ENCODE peak calls at places on chromosome 9, in nine cellular contexts. O is aorta, E is body of pancreas, F is neuronal stem cell, C is psoas muscle, K is transverse colon, G is upper lobe of right lung, S is pancreas, T is fibroblast of lung. Q is an unnamed sample.

GRCh38 chr9:91897201-91897600 is 52.8 kb downstream of the ROR2 start:
- DNase-seq in O (no peak), E (no peak), F (no peak), C (no peak), K (no peak), G (no peak), S (no peak), T (peak; percentile 63), Q (no peak)

GRCh38 chr9:76459691-76460635 is 981 bp downstream of the GCNT1 start:
- DNase-seq in O (no peak), E (peak; percentile 68), F (peak; percentile 23), C (peak; percentile 21), K (peak; percentile 59), G (peak; percentile 69), S (peak; percentile 69), T (peak; percentile 74), Q (peak; percentile 72)

GRCh38 chr9:34651286-34651685 is 699 bp upstream of the IL11RA start:
- DNase-seq in O (no peak), E (peak; percentile 66), F (no peak), C (peak; percentile 49), K (peak; percentile 47), G (no peak), S (no peak), T (peak; percentile 47), Q (no peak)

GRCh38 chr9:83299094-83299493 is 236.2 kb upstream of the RASEF start:
- DNase-seq in O (no peak), E (no peak), F (no peak), C (no peak), K (no peak), G (no peak), S (no peak), T (no peak), Q (no peak)

GRCh38 chr9:90974007-90974406 is 172.4 kb downstream of the SYK start:
- DNase-seq in O (no peak), E (no peak), F (no peak), C (no peak), K (no peak), G (no peak), S (no peak), T (peak; percentile 55), Q (no peak)

GRCh38 chr9:91948423-91949292 is 1.4 kb downstream of the ROR2 start:
- DNase-seq in O (peak; percentile 77), E (peak; percentile 55), F (peak; percentile 69), C (peak; percentile 31), K (peak; percentile 66), G (peak; percentile 76), S (peak; percentile 75), T (peak; percentile 37), Q (no peak)

GRCh38 chr9:108468364-108468763 is 387.4 kb downstream of the ACTL7B start:
- DNase-seq in O (no peak), E (peak; percentile 30), F (no peak), C (peak; percentile 45), K (peak; percentile 38), G (no peak), S (no peak), T (peak; percentile 20), Q (peak; percentile 74)

GRCh38 chr9:136614372-136614922 is 48.3 kb upstream of the EGFL7 start:
- DNase-seq in O (no peak), E (no peak), F (no peak), C (no peak), K (peak; percentile 17), G (no peak), S (peak; percentile 68), T (peak; percentile 89), Q (no peak)

GRCh38 chr9:118331622-118332045 is 627.4 kb downstream of the TLR4 start:
- DNase-seq in O (no peak), E (no peak), F (no peak), C (peak; percentile 11), K (no peak), G (no peak), S (no peak), T (peak; percentile 94), Q (no peak)

GRCh38 chr9:107246259-107247254 is 36.5 kb upstream of the RAD23B start:
- DNase-seq in O (no peak), E (no peak), F (no peak), C (no peak), K (no peak), G (no peak), S (no peak), T (peak; percentile 19), Q (peak; percentile 17)

GRCh38 chr9:5568868-5569267 is 58.5 kb downstream of the PDCD1LG2 start:
- DNase-seq in O (no peak), E (peak; percentile 33), F (no peak), C (no peak), K (no peak), G (no peak), S (no peak), T (no peak), Q (no peak)

GRCh38 chr9:69174645-69175487 is 789 bp downstream of the TJP2 start:
- DNase-seq in O (peak; percentile 84), E (peak; percentile 25), F (no peak), C (peak; percentile 61), K (peak; percentile 21), G (no peak), S (no peak), T (peak; percentile 99), Q (peak; percentile 72)

GRCh38 chr9:69253057-69253456 is 72.0 kb upstream of the ENTREP1 start:
- DNase-seq in O (no peak), E (no peak), F (no peak), C (no peak), K (no peak), G (no peak), S (no peak), T (no peak), Q (peak; percentile 59)

GRCh38 chr9:100285601-100286000 is 67.1 kb downstream of the TEX10 start:
- DNase-seq in O (no peak), E (no peak), F (no peak), C (no peak), K (no peak), G (no peak), S (no peak), T (no peak), Q (no peak)

GRCh38 chr9:100287186-100287585 is 65.6 kb downstream of the TEX10 start:
- DNase-seq in O (no peak), E (no peak), F (no peak), C (no peak), K (no peak), G (no peak), S (no peak), T (peak; percentile 14), Q (no peak)

GRCh38 chr9:100286257-100286656 is 66.5 kb downstream of the TEX10 start:
- DNase-seq in O (no peak), E (no peak), F (no peak), C (no peak), K (no peak), G (no peak), S (no peak), T (no peak), Q (no peak)

GRCh38 chr9:100284247-100284646 is 68.5 kb downstream of the TEX10 start:
- DNase-seq in O (no peak), E (no peak), F (no peak), C (no peak), K (no peak), G (no peak), S (peak; percentile 27), T (no peak), Q (no peak)

DNA sequence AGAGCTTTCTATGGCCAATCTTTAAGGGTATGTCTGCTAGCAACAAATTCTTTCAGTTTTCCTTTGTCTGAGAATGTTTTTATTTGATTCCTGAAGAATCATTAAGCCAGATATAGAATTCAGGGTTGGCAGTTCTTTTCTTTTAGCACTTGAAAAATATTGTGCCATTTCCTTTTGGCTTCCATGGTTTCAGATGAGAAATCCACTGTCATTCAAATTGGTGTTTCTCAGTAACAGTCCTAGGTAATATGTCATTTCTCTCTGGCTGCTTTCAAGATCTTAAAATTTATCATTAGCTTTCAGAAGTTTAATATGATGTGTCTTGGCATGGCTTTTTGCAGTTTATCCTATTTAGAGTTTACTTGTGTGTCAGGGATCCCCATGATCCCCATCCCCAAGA is 67.7 kb downstream of the TEX10 start:
- DNase-seq in O (no peak), E (no peak), F (no peak), C (no peak), K (no peak), G (no peak), S (no peak), T (no peak), Q (no peak)
- H3K4me1 ChIP-seq in O (no peaks in the 10 kb centered on the region), E (no peaks in the 10 kb centered on the region), F (no peaks in the 10 kb centered on the region), C (no peaks in the 10 kb centered on the region), K (no peaks in the 10 kb centered on the region), G (no peaks in the 10 kb centered on the region), S (no peaks in the 10 kb centered on the region), T (no peaks in the 10 kb centered on the region), Q (peaks cover 3% of the 10 kb centered on the region)

GRCh38 chr9:126521089-126521488 is 92.6 kb upstream of the LMX1B start:
- DNase-seq in O (peak; percentile 57), E (no peak), F (no peak), C (no peak), K (no peak), G (no peak), S (no peak), T (no peak), Q (peak; percentile 54)
- H3K27me3 ChIP-seq in O (no peaks in the 10 kb centered on the region), E (no peaks in the 10 kb centered on the region), F (peaks cover 32% of the 10 kb centered on the region), C (peaks cover 52% of the 10 kb centered on the region), K (peaks cover 83% of the 10 kb centered on the region), G (peaks cover 44% of the 10 kb centered on the region), S (peaks cover 23% of the 10 kb centered on the region), T (peaks cover 20% of the 10 kb centered on the region), Q (no peaks in the 10 kb centered on the region)

DNA sequence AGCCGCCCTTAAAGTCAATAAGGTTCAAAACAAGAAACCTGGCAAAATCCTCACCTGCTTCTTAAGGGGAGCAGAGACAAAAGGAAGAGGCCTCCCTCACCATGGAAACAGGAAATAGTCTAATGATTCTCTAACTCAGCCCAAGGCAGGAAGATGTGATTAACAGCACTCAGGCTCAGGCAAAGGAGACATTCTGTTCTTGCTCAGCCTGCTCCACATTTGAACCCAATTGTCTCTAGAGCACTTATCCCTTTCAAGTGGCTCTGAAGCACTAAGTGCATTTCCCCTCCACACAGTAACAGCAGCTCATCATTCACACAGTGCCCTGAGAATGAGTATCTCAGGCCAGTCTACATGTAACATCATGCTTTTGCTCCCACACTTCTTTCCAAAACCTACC is 72.3 kb downstream of the NIPSNAP3B start:
- DNase-seq in O (no peak), E (no peak), F (no peak), C (no peak), K (no peak), G (no peak), S (no peak), T (peak; percentile 34), Q (no peak)
- H3K27ac ChIP-seq in O (no peak overlapping the region), E (no peak overlapping the region), F (no peak overlapping the region), C (peak overlapping the region; percentile 47), K (no peak overlapping the region), G (peak overlapping the region; percentile 18), S (peak overlapping the region; percentile 5), T (no peak overlapping the region), Q (no peak overlapping the region)

GRCh38 chr9:95082401-95083084 is 235.0 kb downstream of the FANCC start:
- DNase-seq in O (peak; percentile 40), E (no peak), F (no peak), C (no peak), K (no peak), G (peak; percentile 34), S (no peak), T (no peak), Q (no peak)
- H3K4me1 ChIP-seq in O (no peaks in the 10 kb centered on the region), E (peaks cover 42% of the 10 kb centered on the region), F (peaks cover 14% of the 10 kb centered on the region), C (peaks cover 79% of the 10 kb centered on the region), K (peaks cover 18% of the 10 kb centered on the region), G (peaks cover 9% of the 10 kb centered on the region), S (peaks cover 12% of the 10 kb centered on the region), T (peaks cover 12% of the 10 kb centered on the region), Q (peaks cover 21% of the 10 kb centered on the region)